ENCODE peak calls at places on chromosome 21, in six cellular contexts. V is A673, Y is heart left ventricle, K is cardiac muscle cell, N is IMR-90, I is psoas muscle. E is an unnamed sample.

GRCh38 chr21:31142600-31142999 is 104.3 kb upstream of the KRTAP19-8 start:
- DNase-seq in Y (no peak), K (no peak), N (no peak), I (no peak), V (peak), E (no peak)

GRCh38 chr21:27885296-27885711 is 918.4 kb upstream of the ADAMTS5 start:
- DNase-seq in K (no peak), V (no peak), I (no peak), N (no peak), Y (no peak), E (peak)

GRCh38 chr21:27134513-27134912 is 167.6 kb upstream of the ADAMTS5 start:
- DNase-seq in V (no peak), Y (no peak), N (peak), I (no peak), K (peak), E (no peak)

GRCh38 chr21:28516996-28517592 is 475.6 kb downstream of the LTN1 start:
- DNase-seq in K (peak), Y (peak), I (peak), V (peak), N (no peak), E (no peak)

GRCh38 chr21:35058058-35058457 is 9.0 kb upstream of the RUNX1 start:
- DNase-seq in K (no peak), N (no peak), V (no peak), I (no peak), Y (no peak), E (no peak)

GRCh38 chr21:28684351-28684750 is 308.3 kb downstream of the LTN1 start:
- DNase-seq in I (no peak), N (no peak), V (no peak), K (peak), Y (no peak), E (no peak)

GRCh38 chr21:17466166-17466565 is 46.7 kb upstream of the CXADR start:
- DNase-seq in I (no peak), Y (no peak), K (peak), V (no peak), N (peak), E (no peak)

GRCh38 chr21:35178812-35179211 is 129.7 kb upstream of the RUNX1 start:
- DNase-seq in K (no peak), V (no peak), I (no peak), N (peak), Y (no peak), E (no peak)

GRCh38 chr21:35024475-35024874 is 24.6 kb downstream of the RUNX1 start:
- DNase-seq in K (no peak), Y (no peak), V (no peak), N (no peak), I (no peak), E (no peak)

GRCh38 chr21:17519965-17520364 is 7.1 kb downstream of the CXADR start:
- DNase-seq in Y (no peak), K (no peak), V (no peak), I (no peak), N (no peak), E (no peak)

GRCh38 chr21:35390013-35390776 is 341.1 kb upstream of the RUNX1 start:
- DNase-seq in V (no peak), Y (no peak), N (peak), K (peak), I (no peak), E (no peak)

GRCh38 chr21:29394051-29394450 is 95.3 kb downstream of the BACH1 start:
- DNase-seq in V (no peak), I (no peak), K (no peak), Y (no peak), N (peak), E (no peak)

GRCh38 chr21:35150562-35151226 is 101.6 kb upstream of the RUNX1 start:
- DNase-seq in V (no peak), K (peak), Y (no peak), I (no peak), N (peak), E (no peak)

GRCh38 chr21:28906841-28907240 is 85.8 kb downstream of the LTN1 start:
- DNase-seq in I (no peak), V (no peak), Y (no peak), K (no peak), N (no peak), E (no peak)

GRCh38 chr21:17612023-17612564 is 607 bp downstream of the BTG3 start:
- DNase-seq in V (peak), Y (peak), K (peak), N (peak), I (peak), E (peak)

GRCh38 chr21:14382486-14382834 is 486 bp downstream of the HSPA13 start:
- DNase-seq in I (no peak), V (peak), Y (no peak), K (peak), N (peak), E (no peak)

GRCh38 chr21:14114251-14114650 is 96.5 kb downstream of the LIPI start:
- DNase-seq in N (no peak), Y (no peak), I (no peak), K (no peak), V (peak), E (no peak)

GRCh38 chr21:35217504-35218060 is 168.5 kb upstream of the RUNX1 start:
- DNase-seq in I (no peak), V (no peak), N (peak), K (peak), Y (no peak), E (no peak)

GRCh38 chr21:41170442-41170841 is 2.5 kb downstream of the BACE2 start:
- DNase-seq in V (peak), Y (peak), I (peak), N (peak), K (peak), E (no peak)

GRCh38 chr21:33313183-33313582 is 11.6 kb upstream of the IFNAR1 start:
- DNase-seq in K (no peak), V (no peak), Y (no peak), N (no peak), I (no peak), E (no peak)

GRCh38 chr21:33309778-33310177 is 15.0 kb upstream of the IFNAR1 start:
- DNase-seq in K (no peak), V (no peak), N (no peak), Y (no peak), I (no peak), E (no peak)

GRCh38 chr21:33305344-33305671 is 19.5 kb upstream of the IFNAR1 start:
- DNase-seq in K (no peak), I (no peak), Y (no peak), N (no peak), V (no peak), E (no peak)

GRCh38 chr21:33313611-33314010 is 11.2 kb upstream of the IFNAR1 start:
- DNase-seq in N (no peak), V (no peak), Y (no peak), K (no peak), I (no peak), E (no peak)

DNA sequence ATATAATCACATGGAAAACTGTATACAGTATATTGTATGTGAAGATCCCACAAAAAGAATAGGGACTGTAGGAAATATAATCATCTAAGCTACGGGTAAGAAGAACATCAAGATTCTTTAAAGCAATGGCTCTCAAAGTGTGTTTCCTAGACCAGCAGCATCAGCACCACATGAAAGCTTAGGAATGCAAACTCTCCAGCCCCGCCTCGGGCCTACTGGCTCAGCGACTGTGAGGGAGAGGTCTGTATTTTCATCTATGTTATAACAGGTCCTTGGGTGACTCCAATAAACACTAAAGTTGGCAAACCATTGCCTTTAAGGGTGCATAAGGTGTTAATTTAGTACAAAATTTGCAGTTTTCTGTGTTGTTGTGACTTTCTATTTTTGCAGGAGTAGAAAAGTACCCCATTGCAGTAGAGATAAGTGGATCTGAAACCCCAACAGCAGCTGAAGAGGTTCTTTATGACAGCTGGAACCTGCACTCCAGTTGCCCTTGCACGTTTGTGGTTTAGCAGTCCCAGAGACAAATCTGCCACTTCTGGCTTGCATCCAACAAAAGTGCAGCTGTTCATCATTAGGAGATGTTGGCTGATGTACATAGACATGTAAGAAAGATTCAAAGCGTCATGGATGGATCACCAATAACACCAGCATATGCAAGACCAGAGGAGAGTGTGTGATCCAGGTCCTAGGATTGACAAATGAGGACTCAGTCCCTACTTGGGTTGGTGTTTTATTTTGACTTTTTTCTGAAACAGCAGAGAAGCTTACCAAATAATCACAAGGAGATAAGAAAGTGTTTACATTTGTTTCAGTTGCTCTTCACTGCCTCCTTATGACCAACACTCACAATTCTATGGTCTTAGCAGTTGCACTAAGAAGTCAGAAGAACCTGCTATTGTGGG is 15.9 kb upstream of the IFNAR1 start:
- DNase-seq in V (peak), N (peak), I (no peak), K (peak), Y (no peak), E (no peak)
- H3K27ac ChIP-seq in V (no peak), N (no peak), I (no peak), K (no peak), Y (no peak), E (no peak)

GRCh38 chr21:38171723-38172344 is 85.0 kb upstream of the KCNJ15 start:
- DNase-seq in K (peak), V (no peak), I (no peak), Y (no peak), N (peak), E (no peak)
- TF ChIP-seq CTCF in K (peak), V (no peak), I (no peak), Y (no peak), N (peak), E (no peak)

DNA sequence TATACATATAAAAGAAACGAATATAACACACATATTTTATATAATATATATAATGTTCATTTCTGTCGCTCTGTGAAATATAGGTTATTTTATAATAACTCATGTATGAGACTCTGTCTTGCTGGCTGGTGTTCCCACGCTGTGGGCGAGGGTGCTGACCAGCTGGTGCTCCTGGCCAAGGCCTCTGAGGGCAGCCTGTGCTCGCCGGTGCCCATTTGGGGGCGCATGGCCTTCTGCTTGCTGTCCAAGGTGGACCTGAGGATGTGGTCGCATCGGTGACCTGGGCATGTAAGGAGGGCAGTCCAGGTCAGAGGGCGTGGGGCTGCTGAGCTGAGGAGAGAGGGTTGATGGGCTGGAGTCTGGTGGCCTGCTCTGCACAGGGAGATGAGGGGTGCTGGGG is 1.1 kb upstream of the PCP4 start:
- DNase-seq in Y (no peak), N (no peak), V (no peak), I (no peak), K (no peak), E (no peak)
- H3K4me3 ChIP-seq in Y (no peak), N (no peak), V (no peak), I (no peak), K (no peak), E (no peak)

GRCh38 chr21:45347712-45348477 is 57.1 kb upstream of the COL18A1 start:
- DNase-seq in V (no peak), Y (no peak), N (no peak), I (peak), K (no peak), E (no peak)
- H3K27ac ChIP-seq in V (no peak), Y (no peak), N (no peak), I (no peak), K (no peak), E (peak)

GRCh38 chr21:37548521-37548981 is 182.0 kb downstream of the DYRK1A start:
- DNase-seq in N (no peak), I (no peak), V (no peak), K (no peak), Y (no peak), E (no peak)

GRCh38 chr21:37542512-37542911 is 175.9 kb downstream of the DYRK1A start:
- DNase-seq in K (no peak), I (no peak), N (no peak), V (no peak), Y (no peak), E (no peak)

GRCh38 chr21:37546949-37547614 is 180.5 kb downstream of the DYRK1A start:
- DNase-seq in K (peak), I (no peak), V (peak), Y (no peak), N (no peak), E (no peak)

GRCh38 chr21:37547615-37547975 is 181.0 kb downstream of the DYRK1A start:
- DNase-seq in V (no peak), Y (no peak), K (no peak), I (no peak), N (no peak), E (no peak)

DNA sequence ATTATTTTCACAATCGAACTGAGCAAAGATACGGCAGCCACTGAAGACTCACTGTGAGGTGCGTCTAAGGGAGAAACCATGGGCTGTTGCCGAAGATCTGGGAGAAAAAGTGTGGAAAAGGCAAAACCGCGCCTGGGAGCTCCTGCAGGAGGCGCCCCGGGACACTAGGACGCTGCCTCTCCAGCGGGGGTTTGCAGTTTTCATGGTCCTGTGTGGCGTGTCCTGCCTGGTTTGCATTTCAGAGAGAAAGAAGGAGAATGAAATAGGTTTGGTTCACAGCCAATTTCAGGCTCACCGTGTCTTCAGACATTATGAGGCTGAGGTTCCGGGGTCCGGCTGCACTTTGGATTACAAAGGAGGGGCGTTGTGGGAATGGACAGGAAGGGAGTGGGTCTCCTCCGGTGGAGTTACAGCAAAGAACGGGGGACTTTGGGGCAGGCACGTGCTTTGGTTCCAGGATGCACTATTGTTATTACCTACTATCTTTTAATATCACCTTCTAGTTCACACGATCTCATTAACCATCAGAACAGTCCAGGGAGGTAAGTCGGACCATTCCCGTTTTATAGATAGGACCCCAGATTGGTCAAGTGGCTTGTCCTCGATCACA is 179.8 kb downstream of the DYRK1A start:
- DNase-seq in N (no peak), Y (peak), V (no peak), I (no peak), K (no peak), E (no peak)
- TF ChIP-seq CTCF in N (no peak), Y (no peak), V (peak), I (no peak), K (no peak), E (no peak)

DNA sequence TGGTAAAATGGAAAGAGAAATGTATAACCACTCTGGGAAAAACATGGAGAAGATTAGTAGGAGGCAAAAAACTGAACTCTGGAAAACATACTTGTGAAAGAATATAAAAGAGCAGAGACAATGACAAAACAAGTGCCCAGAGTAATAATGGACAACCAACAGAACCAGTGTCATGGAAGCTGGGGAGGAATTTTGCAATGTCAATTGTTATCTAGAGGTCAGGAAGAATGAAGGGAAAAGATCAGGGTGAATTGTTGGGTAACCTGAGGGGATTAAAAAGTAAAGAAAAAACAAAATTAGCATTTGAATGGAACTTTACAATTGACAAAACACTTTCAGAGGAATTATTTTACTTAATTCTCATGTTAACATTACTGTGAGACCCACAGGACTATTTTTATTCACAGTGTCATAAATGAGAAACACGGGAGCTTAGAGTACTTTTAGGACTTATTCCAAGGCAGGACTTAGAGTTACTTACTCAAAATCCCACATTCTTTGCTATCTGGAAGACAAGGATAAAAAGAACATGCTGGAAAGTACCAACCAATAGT is 19.4 kb downstream of the JAM2 start:
- DNase-seq in N (no peak), K (no peak), Y (no peak), I (no peak), V (no peak), E (no peak)
- H3K4me3 ChIP-seq in N (no peak), K (no peak), Y (no peak), I (no peak), V (no peak), E (no peak)

GRCh38 chr21:44337428-44337827 is 1.8 kb downstream of the CFAP410 start:
- DNase-seq in I (no peak), V (no peak), Y (no peak), K (peak), N (no peak), E (no peak)

GRCh38 chr21:44337941-44338895 is 972 bp downstream of the CFAP410 start:
- DNase-seq in V (peak), N (peak), I (peak), Y (peak), K (peak), E (peak)

GRCh38 chr21:44334637-44335030 is 4.6 kb downstream of the CFAP410 start:
- DNase-seq in I (no peak), Y (no peak), K (no peak), V (no peak), N (no peak), E (no peak)

GRCh38 chr21:44335266-44336059 is 3.7 kb downstream of the CFAP410 start:
- DNase-seq in V (no peak), K (no peak), Y (no peak), I (no peak), N (no peak), E (no peak)

GRCh38 chr21:44338971-44339910 is at the start of gene CFAP410:
- DNase-seq in K (peak), Y (peak), I (peak), V (peak), N (peak), E (peak)
- H3K27ac ChIP-seq in K (peak), Y (peak), I (peak), V (peak), N (peak), E (peak)

DNA sequence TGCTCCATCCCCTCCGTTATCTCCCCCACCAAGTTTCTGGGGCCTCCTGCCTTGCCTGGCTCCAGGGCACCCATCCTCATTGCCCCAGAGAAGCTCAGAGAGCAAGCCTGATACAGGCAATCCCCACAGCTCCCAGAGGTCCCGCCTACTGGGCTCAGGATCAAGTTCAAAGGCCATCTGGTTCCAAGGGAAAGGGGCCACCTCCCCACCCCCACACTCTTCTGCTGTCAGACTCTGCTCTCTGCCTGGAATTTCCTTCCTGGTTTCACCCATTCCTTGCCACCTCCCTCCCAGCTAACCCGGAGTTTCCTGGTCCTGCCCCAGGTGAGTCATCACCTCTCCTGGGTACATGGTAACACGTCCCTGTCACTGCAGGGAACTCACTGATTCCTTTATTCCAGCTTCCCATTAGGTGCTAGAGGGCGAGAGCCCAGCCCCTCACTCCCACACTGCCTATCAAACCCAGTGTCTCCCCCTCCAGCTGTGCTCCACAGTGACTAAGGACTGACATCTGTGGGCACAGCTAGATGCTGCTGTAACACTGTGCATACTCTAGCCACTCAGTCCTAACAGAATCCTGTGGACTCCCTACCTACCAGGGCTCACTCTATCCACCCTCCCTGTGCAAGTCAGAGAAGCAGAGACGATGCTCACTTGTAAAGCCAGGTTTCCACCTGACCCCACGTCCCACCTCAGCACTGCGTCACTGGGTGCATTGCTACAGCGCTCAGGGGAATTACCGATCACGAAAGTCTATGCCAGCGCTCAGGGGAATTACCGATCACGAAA is 21.8 kb downstream of the RSPH1 start:
- DNase-seq in N (no peak), K (peak), Y (no peak), V (peak), I (no peak), E (peak)
- TF ChIP-seq CTCF in N (no peak), K (no peak), Y (no peak), V (no peak), I (no peak), E (no peak)